ENCODE peak calls at places on chromosomes 7 and 10, in eight cellular contexts. V is cardiac muscle cell, C is PC-3, Q is AG10803, S is progenitor cell of endocrine pancreas, G is left ventricle myocardium inferior, Y is stomach, O is transverse colon. K is an unnamed sample.

GRCh38 chr7:132092106-132092505 is 484.2 kb downstream of the PLXNA4 start:
- DNase-seq in V (no peak), C (peak), Q (no peak), S (no peak), G (no peak), Y (no peak), O (no peak), K (no peak)

GRCh38 chr10:3935933-3936359 is 150.9 kb upstream of the KLF6 start:
- DNase-seq in V (no peak), C (peak), Q (peak), S (no peak), G (no peak), Y (peak), O (peak), K (no peak)

GRCh38 chr10:36781570-36781969 is 343.8 kb upstream of the ANKRD30A start:
- DNase-seq in V (no peak), C (no peak), Q (no peak), S (no peak), G (no peak), Y (no peak), O (no peak), K (no peak)

GRCh38 chr7:125573131-125573530 is 643.5 kb upstream of the POT1 start:
- DNase-seq in V (no peak), C (no peak), Q (no peak), S (no peak), G (no peak), Y (no peak), O (no peak), K (no peak)

GRCh38 chr7:132112111-132112510 is 464.2 kb downstream of the PLXNA4 start:
- DNase-seq in V (no peak), C (no peak), Q (no peak), S (no peak), G (no peak), Y (no peak), O (no peak), K (no peak)

GRCh38 chr7:102287465-102288146 is 938 bp downstream of the SH2B2 start:
- DNase-seq in V (peak), C (peak), Q (no peak), S (no peak), G (no peak), Y (peak), O (peak), K (peak)

GRCh38 chr10:103470755-103471653 is 8.0 kb downstream of the CALHM3 start:
- DNase-seq in V (peak), C (peak), Q (no peak), S (no peak), G (no peak), Y (peak), O (peak), K (no peak)

GRCh38 chr10:30630571-30630970 is 1.0 kb upstream of the LYZL2 start:
- DNase-seq in V (peak), C (no peak), Q (peak), S (no peak), G (no peak), Y (no peak), O (no peak), K (no peak)

GRCh38 chr10:71070741-71071140 is 141.6 kb upstream of the UNC5B start:
- DNase-seq in V (no peak), C (no peak), Q (no peak), S (no peak), G (no peak), Y (no peak), O (no peak), K (no peak)

GRCh38 chr7:37732253-37732652 is 48.7 kb downstream of the GPR141 start:
- DNase-seq in V (peak), C (peak), Q (peak), S (peak), G (no peak), Y (no peak), O (peak), K (no peak)

GRCh38 chr7:38382627-38383026 is 109.2 kb upstream of the TARP start:
- DNase-seq in V (peak), C (peak), Q (peak), S (no peak), G (no peak), Y (no peak), O (no peak), K (peak)

GRCh38 chr10:7318836-7319235 is 92.0 kb downstream of the SFMBT2 start:
- DNase-seq in V (no peak), C (no peak), Q (no peak), S (no peak), G (no peak), Y (no peak), O (no peak), K (no peak)

GRCh38 chr7:2956526-2957368 is 86.9 kb downstream of the CARD11 start:
- DNase-seq in V (peak), C (peak), Q (peak), S (no peak), G (no peak), Y (no peak), O (no peak), K (peak)

GRCh38 chr10:19629559-19629958 is 186.7 kb upstream of the PLXDC2 start:
- DNase-seq in V (peak), C (no peak), Q (peak), S (no peak), G (peak), Y (peak), O (peak), K (no peak)

GRCh38 chr10:13922591-13922990 is 335.8 kb downstream of the PRPF18 start:
- DNase-seq in V (no peak), C (peak), Q (peak), S (no peak), G (no peak), Y (no peak), O (no peak), K (peak)

GRCh38 chr7:1114505-1114904 is 26.6 kb downstream of the GPER1 start:
- DNase-seq in V (no peak), C (no peak), Q (no peak), S (no peak), G (peak), Y (no peak), O (no peak), K (no peak)

GRCh38 chr10:124621637-124622036 is 122.5 kb downstream of the FAM53B start:
- DNase-seq in V (no peak), C (no peak), Q (no peak), S (no peak), G (no peak), Y (no peak), O (no peak), K (no peak)

GRCh38 chr7:129832701-129833227 is 120.0 kb downstream of the UBE2H start:
- DNase-seq in V (no peak), C (no peak), Q (no peak), S (no peak), G (no peak), Y (no peak), O (no peak), K (no peak)

GRCh38 chr7:64653721-64654401 is 12.1 kb upstream of the ZNF107 start:
- DNase-seq in V (no peak), C (no peak), Q (no peak), S (no peak), G (no peak), Y (no peak), O (no peak), K (no peak)

GRCh38 chr7:3120513-3120912 is 76.8 kb upstream of the CARD11 start:
- DNase-seq in V (no peak), C (no peak), Q (no peak), S (no peak), G (no peak), Y (no peak), O (no peak), K (no peak)

GRCh38 chr10:71731791-71732190 is 12.2 kb upstream of the C10orf105 start:
- DNase-seq in V (no peak), C (no peak), Q (no peak), S (no peak), G (no peak), Y (no peak), O (no peak), K (no peak)

GRCh38 chr7:139230078-139230477 is 959 bp upstream of the UBN2 start:
- DNase-seq in V (no peak), C (no peak), Q (no peak), S (no peak), G (no peak), Y (no peak), O (no peak), K (no peak)

GRCh38 chr10:113854757-113855626 is 531 bp downstream of the NHLRC2 start:
- DNase-seq in V (peak), C (no peak), Q (peak), S (peak), G (peak), Y (peak), O (peak), K (peak)

GRCh38 chr7:55570218-55570873 is 2.0 kb downstream of the VOPP1 start:
- DNase-seq in V (no peak), C (no peak), Q (peak), S (no peak), G (no peak), Y (no peak), O (no peak), K (no peak)

GRCh38 chr10:104342941-104343411 is 4.7 kb upstream of the ITPRIP start:
- DNase-seq in V (no peak), C (no peak), Q (peak), S (no peak), G (no peak), Y (no peak), O (no peak), K (no peak)

GRCh38 chr7:7816084-7816483 is 97.7 kb upstream of the RPA3 start:
- DNase-seq in V (no peak), C (no peak), Q (no peak), S (no peak), G (no peak), Y (no peak), O (no peak), K (no peak)

GRCh38 chr10:43308986-43309385 is 42.1 kb upstream of the RASGEF1A start:
- DNase-seq in V (peak), C (no peak), Q (no peak), S (no peak), G (no peak), Y (no peak), O (no peak), K (no peak)

GRCh38 chr10:133393401-133394063 is 425 bp upstream of the MTG1 start:
- DNase-seq in V (peak), C (no peak), Q (no peak), S (no peak), G (no peak), Y (peak), O (no peak), K (no peak)

GRCh38 chr7:35353481-35353880 is 99.6 kb upstream of the TBX20 start:
- DNase-seq in V (no peak), C (no peak), Q (no peak), S (no peak), G (no peak), Y (no peak), O (no peak), K (no peak)

GRCh38 chr7:6409991-6410693 is 37.6 kb downstream of the DAGLB start:
- DNase-seq in V (no peak), C (no peak), Q (no peak), S (no peak), G (no peak), Y (no peak), O (no peak), K (no peak)

GRCh38 chr10:3623746-3624145 is 161.3 kb downstream of the KLF6 start:
- DNase-seq in V (peak), C (no peak), Q (peak), S (no peak), G (no peak), Y (no peak), O (no peak), K (peak)

GRCh38 chr10:48455055-48455391 is 148.5 kb downstream of the MAPK8 start:
- DNase-seq in V (no peak), C (no peak), Q (no peak), S (no peak), G (no peak), Y (no peak), O (no peak), K (no peak)

GRCh38 chr7:131649003-131649541 is 92.6 kb upstream of the PODXL start:
- DNase-seq in V (no peak), C (no peak), Q (peak), S (no peak), G (no peak), Y (no peak), O (no peak), K (no peak)

GRCh38 chr10:49282306-49282705 is 16.7 kb upstream of the C10orf71 start:
- DNase-seq in V (no peak), C (no peak), Q (no peak), S (no peak), G (no peak), Y (no peak), O (no peak), K (no peak)

GRCh38 chr10:64486149-64486548 is 964.9 kb downstream of the REEP3 start:
- DNase-seq in V (peak), C (peak), Q (peak), S (no peak), G (no peak), Y (no peak), O (no peak), K (no peak)

GRCh38 chr10:24681476-24682088 is 42.1 kb downstream of the ARHGAP21 start:
- DNase-seq in V (peak), C (no peak), Q (no peak), S (no peak), G (no peak), Y (no peak), O (no peak), K (no peak)

GRCh38 chr7:111708072-111708471 is 145.8 kb upstream of the IMMP2L start:
- DNase-seq in V (no peak), C (no peak), Q (peak), S (no peak), G (no peak), Y (no peak), O (no peak), K (peak)

GRCh38 chr10:29007748-29008610 is 280.9 kb upstream of the LYZL1 start:
- DNase-seq in V (peak), C (no peak), Q (no peak), S (no peak), G (no peak), Y (no peak), O (no peak), K (no peak)

GRCh38 chr10:17512341-17513001 is 58.1 kb upstream of the ST8SIA6 start:
- DNase-seq in V (peak), C (peak), Q (peak), S (no peak), G (peak), Y (peak), O (peak), K (peak)

DNA sequence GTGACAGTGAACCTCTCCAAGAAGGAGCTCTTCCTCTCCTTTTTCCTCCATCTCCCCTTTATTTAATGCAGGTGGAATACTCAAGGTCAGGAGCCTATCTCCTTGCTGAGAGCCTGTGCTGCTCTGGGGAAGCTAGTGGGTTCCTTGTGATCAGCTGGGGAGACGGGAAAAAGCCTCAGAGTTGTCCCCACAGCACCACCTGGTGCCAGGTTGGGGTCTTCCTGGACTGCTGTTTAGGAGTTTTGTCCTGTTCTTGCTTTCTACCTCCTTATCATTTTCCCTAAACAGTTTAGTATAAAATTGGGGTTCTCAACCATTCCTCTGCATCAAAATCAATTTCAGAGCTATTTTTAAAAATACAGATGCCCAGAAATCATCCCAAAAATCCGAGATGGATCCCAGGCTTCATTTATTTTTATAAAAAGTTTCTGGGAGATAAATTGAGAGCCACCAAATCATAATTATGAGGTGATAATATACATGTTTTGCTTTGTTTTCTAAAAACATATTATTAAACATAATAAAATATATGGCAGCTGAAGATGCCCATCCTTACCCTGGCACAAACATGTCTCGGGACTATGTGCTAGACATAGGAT is 44.3 kb downstream of the MACC1 start:
- DNase-seq in V (peak), C (peak), Q (peak), S (peak), G (no peak), Y (peak), O (peak), K (peak)
- TF ChIP-seq CTCF in V (peak), C (peak), Q (peak), S (peak), G (peak), Y (no peak), O (peak), K (peak)

GRCh38 chr10:97445722-97446639 is at the start of the genes EXOSC1 and ZDHHC16:
- DNase-seq in V (peak), C (peak), Q (peak), S (peak), G (peak), Y (peak), O (peak), K (peak)
- TF ChIP-seq CTCF in V (no peak), C (no peak), Q (no peak), S (no peak), G (no peak), Y (no peak), O (no peak), K (peak)

GRCh38 chr7:92629779-92630178 is 39.6 kb upstream of the FAM133B start:
- DNase-seq in V (no peak), C (no peak), Q (no peak), S (no peak), G (no peak), Y (no peak), O (no peak), K (no peak)
- TF ChIP-seq CTCF in V (no peak), C (no peak), Q (no peak), S (no peak), G (no peak), Y (no peak), O (no peak), K (no peak)

GRCh38 chr7:33837356-33837851 is 67.9 kb upstream of the BMPER start:
- DNase-seq in V (no peak), C (no peak), Q (no peak), S (no peak), G (no peak), Y (no peak), O (no peak), K (no peak)

GRCh38 chr7:33832326-33832725 is 73.0 kb upstream of the BMPER start:
- DNase-seq in V (no peak), C (no peak), Q (peak), S (no peak), G (peak), Y (no peak), O (no peak), K (no peak)

GRCh38 chr7:33841031-33841430 is 64.3 kb upstream of the BMPER start:
- DNase-seq in V (no peak), C (no peak), Q (no peak), S (no peak), G (no peak), Y (no peak), O (no peak), K (no peak)

GRCh38 chr7:33841658-33842057 is 63.7 kb upstream of the BMPER start:
- DNase-seq in V (peak), C (peak), Q (peak), S (no peak), G (no peak), Y (no peak), O (no peak), K (peak)

GRCh38 chr7:33836797-33837355 is 68.5 kb upstream of the BMPER start:
- DNase-seq in V (no peak), C (peak), Q (no peak), S (no peak), G (no peak), Y (no peak), O (no peak), K (no peak)
- TF ChIP-seq CTCF in V (peak), C (peak), Q (peak), S (peak), G (no peak), Y (no peak), O (no peak), K (peak)

DNA sequence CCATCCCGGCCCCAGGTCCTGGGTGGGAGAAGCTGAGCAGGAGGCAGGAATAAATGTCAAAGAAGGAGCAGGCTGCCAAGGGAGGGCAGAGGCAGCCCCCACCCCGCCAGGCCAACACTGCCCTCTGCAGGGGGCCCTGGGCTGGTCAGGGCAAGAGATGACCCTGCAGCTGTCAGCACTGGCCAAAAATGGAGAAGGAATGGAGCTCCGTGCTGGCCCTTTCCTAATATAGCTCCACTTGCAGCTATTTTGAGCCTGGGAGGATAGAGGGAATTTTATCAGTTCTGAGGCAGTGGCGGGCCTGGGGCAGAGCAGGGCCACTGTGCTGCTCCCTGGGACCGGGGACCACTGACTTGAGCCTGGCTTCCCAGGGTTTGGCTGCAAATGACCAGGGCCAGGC is 16.0 kb downstream of the LDB3 start:
- DNase-seq in V (peak), C (peak), Q (no peak), S (no peak), G (peak), Y (no peak), O (peak), K (peak)
- TF ChIP-seq CTCF in V (peak), C (peak), Q (peak), S (peak), G (peak), Y (no peak), O (peak), K (peak)

GRCh38 chr10:27240891-27241639 is 468 bp upstream of the ACBD5 start:
- DNase-seq in V (no peak), C (peak), Q (no peak), S (no peak), G (peak), Y (peak), O (peak), K (no peak)

GRCh38 chr10:27241640-27242472 is 1.3 kb upstream of the ACBD5 start:
- DNase-seq in V (peak), C (peak), Q (peak), S (peak), G (peak), Y (peak), O (peak), K (peak)

GRCh38 chr10:27242951-27243551 is 2.5 kb upstream of the ACBD5 start:
- DNase-seq in V (peak), C (peak), Q (peak), S (no peak), G (peak), Y (peak), O (peak), K (peak)

GRCh38 chr10:27240212-27240890 is at the start of gene ACBD5:
- DNase-seq in V (peak), C (peak), Q (peak), S (peak), G (peak), Y (peak), O (peak), K (peak)

DNA sequence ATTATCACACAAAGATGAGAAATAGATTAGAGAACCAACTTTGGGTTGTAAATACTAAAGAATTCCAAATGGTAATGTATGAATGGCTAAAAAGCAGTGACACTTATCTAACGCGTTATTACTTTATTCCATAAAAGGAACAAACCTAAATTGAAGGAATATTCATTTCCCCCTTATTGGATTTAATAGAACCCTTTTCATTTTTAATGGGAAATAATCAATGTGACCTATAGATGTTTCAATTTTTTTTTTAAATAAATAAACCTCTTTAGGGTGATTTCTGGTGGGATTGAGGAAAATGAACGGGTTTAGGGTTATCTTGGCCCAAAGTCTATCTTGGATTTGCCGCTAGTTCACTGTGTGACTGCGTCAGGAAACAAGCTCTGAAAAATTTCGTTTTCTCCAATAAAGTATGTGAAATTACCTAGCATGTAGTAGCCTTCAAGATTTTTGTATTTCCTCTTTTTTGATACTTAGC is 1.9 kb upstream of the ACBD5 start:
- DNase-seq in V (no peak), C (no peak), Q (no peak), S (no peak), G (no peak), Y (no peak), O (no peak), K (no peak)
- TF ChIP-seq CTCF in V (no peak), C (no peak), Q (no peak), S (no peak), G (no peak), Y (no peak), O (no peak), K (no peak)

DNA sequence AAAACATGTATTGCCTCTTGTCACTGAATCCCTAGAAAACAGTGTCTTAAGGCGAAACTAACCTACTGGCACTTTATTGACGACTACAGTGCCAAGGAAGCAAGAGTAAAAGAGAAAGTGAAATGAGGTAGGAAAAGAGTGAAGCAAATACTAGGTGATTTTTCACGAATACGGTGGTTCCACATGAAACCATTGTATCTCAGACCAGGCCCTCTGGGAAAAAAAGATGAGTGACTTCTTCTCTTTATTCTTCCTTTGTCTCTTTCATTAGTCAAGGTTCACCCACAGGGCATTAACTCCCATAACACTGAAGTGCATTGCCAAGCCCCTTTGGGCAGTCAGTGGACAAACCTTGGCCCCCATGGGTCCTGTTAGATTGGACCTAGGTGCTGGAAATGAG is 16.2 kb upstream of the MACC1 start:
- DNase-seq in V (no peak), C (no peak), Q (no peak), S (no peak), G (no peak), Y (no peak), O (no peak), K (no peak)
- TF ChIP-seq CTCF in V (no peak), C (no peak), Q (no peak), S (no peak), G (no peak), Y (no peak), O (no peak), K (no peak)

K was measured in HFFc6.